ENCODE peak calls at places on chromosomes 11 and 22, in ten cellular contexts. A is stimulated activated CD4-positive, alpha-beta T cell treated with anti-CD3 and anti-CD28 coated beads, Interleukin-15, amount 100 ng/mL, for 1 hour; Y is heart right ventricle; L is HS-5; I is endothelial cell; F is AML-193; Z is skeletal muscle cell; S is tibial nerve; E is GM23248; P is SK-MEL-5. C is an unnamed sample.

GRCh38 chr11:127966821-127967220 is 620.5 kb downstream of the ETS1 start:
- DNase-seq in Y (no peak), L (no peak), A (no peak), S (no peak), F (no peak), Z (no peak), E (no peak), I (no peak), P (no peak), C (no peak)

GRCh38 chr11:69542314-69543168 is 61.1 kb downstream of the LINC01488 start:
- DNase-seq in S (no peak), Z (no peak), A (no peak), L (no peak), F (no peak), I (no peak), E (peak), Y (no peak), P (no peak), C (no peak)

GRCh38 chr11:1773131-1773510 is 9.4 kb upstream of the CTSD start:
- DNase-seq in L (no peak), F (no peak), I (no peak), Z (no peak), Y (no peak), S (no peak), P (no peak), A (no peak), E (no peak), C (no peak)

GRCh38 chr11:18958221-18958910 is 19.2 kb upstream of the MRGPRX1 start:
- DNase-seq in Z (no peak), S (no peak), Y (no peak), I (no peak), A (no peak), P (no peak), E (no peak), F (no peak), L (no peak), C (no peak)

GRCh38 chr11:69801513-69802335 is 17.5 kb downstream of the FGF3 start:
- DNase-seq in Y (no peak), P (peak), F (peak), L (no peak), S (no peak), E (no peak), Z (no peak), I (peak), A (peak), C (no peak)

GRCh38 chr22:32830473-32830872 is 29.0 kb downstream of the TIMP3 start:
- DNase-seq in L (no peak), F (no peak), E (no peak), Y (peak), P (no peak), I (peak), S (no peak), A (no peak), Z (no peak), C (no peak)

GRCh38 chr22:27588273-27588672 is 213.3 kb downstream of the MN1 start:
- DNase-seq in F (no peak), Y (no peak), A (no peak), I (no peak), E (no peak), Z (no peak), P (no peak), L (no peak), S (no peak), C (no peak)

GRCh38 chr11:7907121-7907520 is 23.9 kb downstream of the OR10A6 start:
- DNase-seq in F (no peak), Z (no peak), L (no peak), A (no peak), I (no peak), P (no peak), Y (no peak), E (peak), S (no peak), C (no peak)

GRCh38 chr22:21758056-21758455 is 22.5 kb upstream of the YPEL1 start:
- DNase-seq in I (no peak), P (no peak), Z (no peak), F (no peak), S (no peak), A (no peak), Y (no peak), E (no peak), L (no peak), C (no peak)

GRCh38 chr11:12397953-12398352 is 20.6 kb downstream of the PARVA start:
- DNase-seq in S (no peak), L (peak), Z (peak), A (no peak), P (no peak), Y (peak), F (no peak), I (no peak), E (peak), C (no peak)

GRCh38 chr11:16925495-16926065 is 88.6 kb downstream of the PLEKHA7 start:
- DNase-seq in Z (no peak), L (no peak), F (no peak), I (peak), E (peak), P (no peak), S (no peak), A (no peak), Y (peak), C (peak)

GRCh38 chr11:73982595-73982989 is at the start of gene UCP2:
- DNase-seq in I (peak), L (no peak), S (peak), A (peak), F (peak), Z (peak), E (peak), Y (peak), P (no peak), C (peak)

GRCh38 chr11:38990139-38990538 is 2392.1 kb upstream of the RAG2 start:
- DNase-seq in Y (no peak), Z (no peak), L (no peak), P (no peak), F (no peak), E (no peak), I (no peak), A (no peak), S (no peak), C (no peak)

GRCh38 chr11:84476581-84476980 is 1150.6 kb downstream of the DLG2 start:
- DNase-seq in A (no peak), I (no peak), Z (no peak), Y (no peak), P (no peak), L (no peak), F (no peak), S (no peak), E (peak), C (no peak)

GRCh38 chr11:76253416-76253815 is 47.1 kb upstream of the WNT11 start:
- DNase-seq in S (no peak), A (no peak), F (no peak), P (no peak), L (no peak), Y (no peak), I (no peak), E (no peak), Z (no peak), C (no peak)

GRCh38 chr11:114277637-114278341 is 18.4 kb upstream of the NNMT start:
- DNase-seq in Y (no peak), I (no peak), Z (no peak), E (no peak), P (no peak), A (no peak), F (no peak), S (no peak), L (no peak), C (no peak)

GRCh38 chr11:128210148-128210940 is 377.0 kb downstream of the ETS1 start:
- DNase-seq in A (no peak), Y (no peak), I (no peak), F (no peak), P (peak), Z (peak), S (no peak), L (peak), E (peak), C (peak)

GRCh38 chr11:8826145-8826786 is 84.7 kb upstream of the AKIP1 start:
- DNase-seq in A (no peak), I (no peak), Z (no peak), Y (no peak), S (no peak), L (no peak), F (no peak), E (peak), P (no peak), C (no peak)

GRCh38 chr11:50037282-50037681 is 4.6 kb downstream of the OR4C45 start:
- DNase-seq in L (no peak), Z (no peak), S (no peak), Y (no peak), P (no peak), E (no peak), I (no peak), A (no peak), F (no peak), C (peak)

GRCh38 chr11:81010631-81011030 is 1569.8 kb upstream of the TENM4 start:
- DNase-seq in P (no peak), Y (no peak), L (no peak), I (no peak), A (no peak), S (no peak), F (no peak), E (no peak), Z (no peak), C (no peak)

GRCh38 chr11:2444301-2445106 is at the start of the genes KCNQ1 and TRPM5:
- DNase-seq in A (peak), Z (no peak), S (no peak), I (peak), L (no peak), Y (peak), P (peak), F (no peak), E (no peak), C (peak)

GRCh38 chr11:24386551-24387404 is 110.1 kb upstream of the LUZP2 start:
- DNase-seq in S (no peak), P (peak), Z (no peak), F (no peak), A (no peak), I (peak), Y (no peak), L (no peak), E (peak), C (peak)